ENCODE peak calls at places on chromosomes 1 and 21, in four cellular contexts. One of them, this sample, is unnamed.

GRCh38 chr1:7783826-7784491 is at the start of gene PER3:
- DNase-seq in caudate nucleus: peak; percentile 91
- DNase-seq in NCI-H774: peak; percentile 90
- DNase-seq in hypothalamus: peak; percentile 100
- DNase-seq in this sample: peak; percentile 80

GRCh38 chr1:197066719-197067456 is at the start of gene F13B:
- DNase-seq in caudate nucleus: no peak
- DNase-seq in NCI-H774: no peak
- DNase-seq in hypothalamus: no peak
- DNase-seq in this sample: no peak

GRCh38 chr1:222582099-222582774 is 7.5 kb downstream of the TAF1A start:
- DNase-seq in caudate nucleus: no peak
- DNase-seq in NCI-H774: no peak
- DNase-seq in hypothalamus: no peak
- DNase-seq in this sample: peak; percentile 10

GRCh38 chr1:218592688-218593087 is 247.6 kb downstream of the TGFB2 start:
- DNase-seq in caudate nucleus: no peak
- DNase-seq in NCI-H774: no peak
- DNase-seq in hypothalamus: no peak
- DNase-seq in this sample: peak; percentile 4

GRCh38 chr1:236753554-236753953 is 41.5 kb upstream of the MTR start:
- DNase-seq in caudate nucleus: no peak
- DNase-seq in NCI-H774: peak; percentile 13
- DNase-seq in hypothalamus: no peak
- DNase-seq in this sample: no peak

GRCh38 chr1:179883739-179884138 is 1.7 kb downstream of the TOR1AIP1 start:
- DNase-seq in caudate nucleus: no peak
- DNase-seq in NCI-H774: no peak
- DNase-seq in hypothalamus: no peak
- DNase-seq in this sample: peak; percentile 56

GRCh38 chr1:234294109-234294845 is 79.0 kb upstream of the COA6 start:
- DNase-seq in caudate nucleus: no peak
- DNase-seq in NCI-H774: no peak
- DNase-seq in hypothalamus: no peak
- DNase-seq in this sample: no peak

GRCh38 chr1:228162286-228163003 is 3.2 kb upstream of the IBA57 start:
- DNase-seq in caudate nucleus: no peak
- DNase-seq in NCI-H774: no peak
- DNase-seq in hypothalamus: no peak
- DNase-seq in this sample: no peak

GRCh38 chr21:34533938-34534337 is 21.9 kb upstream of the KCNE1 start:
- DNase-seq in caudate nucleus: no peak
- DNase-seq in NCI-H774: no peak
- DNase-seq in hypothalamus: no peak
- DNase-seq in this sample: no peak

GRCh38 chr1:236681184-236681583 is 5.1 kb upstream of the ACTN2 start:
- DNase-seq in caudate nucleus: no peak
- DNase-seq in NCI-H774: no peak
- DNase-seq in hypothalamus: no peak
- DNase-seq in this sample: no peak

GRCh38 chr1:206110820-206111219 is 6.4 kb downstream of the AVPR1B start:
- DNase-seq in caudate nucleus: no peak
- DNase-seq in NCI-H774: no peak
- DNase-seq in hypothalamus: no peak
- DNase-seq in this sample: no peak

GRCh38 chr21:31335957-31336738 is 7.9 kb downstream of the TIAM1 start:
- DNase-seq in caudate nucleus: no peak
- DNase-seq in NCI-H774: no peak
- DNase-seq in hypothalamus: no peak
- DNase-seq in this sample: no peak

GRCh38 chr1:235087906-235088305 is 40.7 kb downstream of the TOMM20 start:
- DNase-seq in caudate nucleus: no peak
- DNase-seq in NCI-H774: no peak
- DNase-seq in hypothalamus: no peak
- DNase-seq in this sample: no peak

GRCh38 chr1:70896224-70896623 is 151.4 kb downstream of the PTGER3 start:
- DNase-seq in caudate nucleus: no peak
- DNase-seq in NCI-H774: no peak
- DNase-seq in hypothalamus: no peak
- DNase-seq in this sample: no peak

GRCh38 chr1:87572891-87573290 is 244.2 kb downstream of the LMO4 start:
- DNase-seq in caudate nucleus: no peak
- DNase-seq in NCI-H774: no peak
- DNase-seq in hypothalamus: no peak
- DNase-seq in this sample: no peak

GRCh38 chr1:151055581-151055980 is 3.8 kb downstream of the CDC42SE1 start:
- DNase-seq in caudate nucleus: no peak
- DNase-seq in NCI-H774: no peak
- DNase-seq in hypothalamus: no peak
- DNase-seq in this sample: no peak

GRCh38 chr1:232340448-232340847 is 289.5 kb downstream of the SIPA1L2 start:
- DNase-seq in caudate nucleus: no peak
- DNase-seq in NCI-H774: no peak
- DNase-seq in hypothalamus: no peak
- DNase-seq in this sample: no peak

GRCh38 chr1:28091043-28091781 is 2.8 kb upstream of the EYA3 start:
- DNase-seq in caudate nucleus: no peak
- DNase-seq in NCI-H774: peak; percentile 26
- DNase-seq in hypothalamus: peak; percentile 57
- DNase-seq in this sample: no peak

GRCh38 chr1:157272899-157273774 is 134.9 kb upstream of the ETV3 start:
- DNase-seq in caudate nucleus: no peak
- DNase-seq in NCI-H774: no peak
- DNase-seq in hypothalamus: no peak
- DNase-seq in this sample: no peak

GRCh38 chr1:31984419-31985347 is 29.0 kb upstream of the KHDRBS1 start:
- DNase-seq in caudate nucleus: no peak
- DNase-seq in NCI-H774: no peak
- DNase-seq in hypothalamus: no peak
- DNase-seq in this sample: no peak